ENCODE peak calls at places on chromosomes 1 and 21, in four cellular contexts. E is K562, I is GM12878, W is HepG2. T is an unnamed sample.

GRCh38 chr1:23156940-23157339 is 11.7 kb downstream of the LUZP1 start:
- DNase-seq in W (no peak), I (no peak), E (peak), T (no peak)

GRCh38 chr1:2095981-2096736 is 45.9 kb downstream of the PRKCZ start:
- DNase-seq in I (no peak), E (no peak), W (no peak), T (no peak)

GRCh38 chr1:115067460-115067859 is 21.8 kb downstream of the TSPAN2 start:
- DNase-seq in W (no peak), E (no peak), I (no peak), T (no peak)

GRCh38 chr1:99456536-99456935 is 189.4 kb upstream of the PALMD start:
- DNase-seq in W (no peak), E (no peak), I (no peak), T (no peak)

GRCh38 chr1:13700521-13701273 is 709 bp downstream of the PRDM2 start:
- DNase-seq in W (no peak), E (peak), I (no peak), T (peak)

GRCh38 chr1:204511366-204511765 is 4.8 kb upstream of the MDM4 start:
- DNase-seq in W (no peak), E (no peak), I (no peak), T (no peak)

GRCh38 chr1:167631386-167631941 is 1.4 kb downstream of the RCSD1 start:
- DNase-seq in E (no peak), W (no peak), I (no peak), T (no peak)

GRCh38 chr1:203985044-203985443 is 87.9 kb upstream of the SOX13 start:
- DNase-seq in I (no peak), W (no peak), E (no peak), T (peak)

GRCh38 chr1:13661539-13661938 is 38.4 kb upstream of the PRDM2 start:
- DNase-seq in E (no peak), W (no peak), I (no peak), T (no peak)

GRCh38 chr1:156870734-156871133 is 10.1 kb downstream of the NTRK1 start:
- DNase-seq in W (no peak), E (no peak), I (no peak), T (no peak)

GRCh38 chr1:82185084-82185483 is 384.4 kb downstream of the ADGRL2 start:
- DNase-seq in I (no peak), E (no peak), W (no peak), T (no peak)

GRCh38 chr21:46078322-46078981 is 19.5 kb upstream of the COL6A2 start:
- DNase-seq in E (no peak), W (no peak), I (no peak), T (no peak)

GRCh38 chr1:246769306-246769705 is 45.1 kb downstream of the SCCPDH start:
- DNase-seq in W (no peak), E (no peak), I (no peak), T (no peak)

GRCh38 chr21:35738342-35738961 is 321.9 kb downstream of the SETD4 start:
- DNase-seq in I (no peak), E (no peak), W (no peak), T (no peak)

GRCh38 chr1:18951416-18951815 is 5.1 kb downstream of the IFFO2 start:
- DNase-seq in E (no peak), W (no peak), I (no peak), T (no peak)

GRCh38 chr1:180309338-180309737 is 79.3 kb downstream of the LHX4 start:
- DNase-seq in E (no peak), I (no peak), W (peak), T (no peak)

GRCh38 chr1:81670286-81670685 is 130.4 kb upstream of the ADGRL2 start:
- DNase-seq in I (no peak), W (no peak), E (no peak), T (no peak)

GRCh38 chr1:1360511-1361169 is 2.3 kb upstream of the MXRA8 start:
- DNase-seq in W (peak), E (no peak), I (no peak), T (no peak)

GRCh38 chr1:97144527-97144926 is 422.9 kb downstream of the PTBP2 start:
- DNase-seq in I (no peak), W (no peak), E (no peak), T (no peak)

GRCh38 chr1:16468558-16468957 is 28.0 kb downstream of the NECAP2 start:
- DNase-seq in E (no peak), W (no peak), I (no peak), T (no peak)

GRCh38 chr1:206796984-206797402 is 24.7 kb upstream of the IL10 start:
- DNase-seq in E (no peak), W (no peak), I (no peak), T (no peak)

GRCh38 chr1:3219005-3219724 is 150.2 kb downstream of the PRDM16 start:
- DNase-seq in W (peak), I (no peak), E (no peak), T (no peak)

GRCh38 chr1:68051475-68051874 is 1.0 kb upstream of the DIRAS3 start:
- DNase-seq in E (no peak), W (no peak), I (no peak), T (no peak)

GRCh38 chr1:1420654-1421134 is 382 bp downstream of the ANKRD65 start:
- DNase-seq in W (no peak), E (no peak), I (no peak), T (no peak)

GRCh38 chr1:64923294-64923718 is 43.0 kb downstream of the JAK1 start:
- DNase-seq in E (no peak), I (no peak), W (no peak), T (no peak)

DNA sequence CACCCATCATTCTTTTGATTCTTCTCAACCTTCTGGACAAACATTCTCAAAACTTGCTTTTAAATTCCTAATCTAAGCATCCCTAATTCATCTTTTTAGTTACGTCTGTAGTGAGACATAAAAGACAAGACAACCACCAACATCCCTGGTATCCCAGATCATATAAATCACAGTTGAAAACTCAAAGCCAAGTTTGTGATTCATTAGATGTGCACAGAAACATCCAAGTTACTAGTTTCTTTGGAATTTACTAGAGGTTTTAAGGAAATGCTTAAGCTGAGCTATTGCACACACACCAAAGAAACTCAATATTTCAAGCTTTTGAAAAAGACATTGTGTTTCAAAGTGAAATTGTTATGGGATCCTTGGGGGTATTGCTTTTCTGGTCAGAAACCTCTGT is 47.6 kb downstream of the ATP6V1G3 start:
- DNase-seq in W (no peak), E (no peak), I (no peak), T (no peak)
- TF ChIP-seq HDAC6 in W (no peak), E (no peak), I (no peak), T (no peak)

DNA sequence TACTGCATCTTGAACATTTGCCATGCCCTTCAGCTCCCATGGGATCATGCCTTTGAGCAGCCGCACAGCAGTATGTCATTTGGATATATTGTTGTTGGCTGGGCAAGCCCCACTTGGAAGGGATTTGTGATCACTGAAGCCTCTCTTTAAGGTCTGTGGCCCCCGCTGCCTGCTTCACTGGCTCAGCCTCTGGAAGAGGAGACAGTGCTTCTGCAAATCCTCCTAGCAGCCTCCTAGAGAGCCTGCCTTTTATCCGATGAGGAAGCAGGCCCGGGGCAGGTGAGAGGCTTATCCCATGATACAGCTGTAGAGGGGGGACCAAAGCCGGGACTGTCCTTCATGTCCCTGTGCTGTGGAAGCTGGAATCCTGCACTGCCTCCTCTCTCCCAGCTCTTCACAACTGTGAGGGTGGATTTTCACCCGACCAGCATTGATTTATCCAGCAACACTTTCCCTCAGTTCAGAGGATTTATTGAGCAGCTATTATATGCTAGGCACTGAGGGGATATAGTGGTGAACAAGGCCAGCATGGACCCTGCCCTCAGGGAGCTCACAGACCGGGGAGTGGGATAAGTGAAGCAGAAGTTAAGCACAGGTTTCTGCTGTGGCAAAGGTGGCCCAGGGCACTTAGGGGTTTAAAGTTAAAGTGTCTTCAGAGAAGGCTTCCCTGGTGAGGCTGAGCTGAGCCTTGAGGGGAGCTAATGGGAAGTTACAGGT is 3.9 kb downstream of the TMEM61 start:
- DNase-seq in E (no peak), W (no peak), I (no peak), T (no peak)
- TF ChIP-seq HDAC6 in E (no peak), W (no peak), I (no peak), T (no peak)

GRCh38 chr1:236394905-236395779 is 1.1 kb downstream of the EDARADD start:
- DNase-seq in W (no peak), E (peak), I (no peak), T (no peak)
- TF ChIP-seq HDAC6 in W (no peak), E (no peak), I (peak), T (no peak)

GRCh38 chr1:30194046-30194619 is 529.3 kb downstream of the MATN1 start:
- DNase-seq in W (no peak), I (no peak), E (no peak), T (no peak)
- TF ChIP-seq HDAC6 in W (no peak), I (no peak), E (no peak), T (no peak)

T was measured in H1.